ENCODE peak calls at places on chromosomes 11 and 22, in nine cellular contexts. J is heart right ventricle, W is uterus, B is PC-9, E is upper lobe of right lung, U is heart left ventricle, G is mammary epithelial cell, K is endothelial cell of umbilical vein, O is IMR-90. M is an unnamed sample.

GRCh38 chr22:25172153-25172552 is 27.5 kb upstream of the CRYBB3 start:
- DNase-seq in E (peak; percentile 69), G (no peak), K (peak; percentile 52), W (no peak), J (no peak), O (no peak), U (peak; percentile 55), B (peak; percentile 12), M (peak; percentile 13)

GRCh38 chr22:39332441-39333064 is 13.1 kb upstream of the RPL3 start:
- DNase-seq in J (no peak), K (peak; percentile 81), G (no peak), B (no peak), O (no peak), E (no peak), U (no peak), W (no peak), M (no peak)

GRCh38 chr11:75667831-75668507 is 869 bp downstream of the MAP6 start:
- DNase-seq in O (peak; percentile 35), B (no peak), W (peak; percentile 65), J (peak; percentile 59), U (peak; percentile 70), G (peak; percentile 36), E (peak; percentile 81), K (peak; percentile 21), M (peak; percentile 13)

GRCh38 chr11:32382339-32383049 is 52.8 kb downstream of the WT1 start:
- DNase-seq in W (no peak), J (no peak), U (no peak), B (no peak), K (no peak), G (peak; percentile 37), E (no peak), O (no peak), M (peak; percentile 6)

GRCh38 chr11:69221086-69221485 is 65.4 kb downstream of the SMIM38 start:
- DNase-seq in E (no peak), U (no peak), G (no peak), K (no peak), J (no peak), O (no peak), B (no peak), W (no peak), M (no peak)

GRCh38 chr22:30206964-30207363 is 39.6 kb downstream of the LIF start:
- DNase-seq in O (peak; percentile 99), U (no peak), G (peak; percentile 99), K (peak; percentile 21), W (peak; percentile 69), E (no peak), J (no peak), B (peak; percentile 87), M (peak; percentile 88)

GRCh38 chr22:24486501-24486921 is 8.6 kb upstream of the UPB1 start:
- DNase-seq in K (peak; percentile 77), J (no peak), W (no peak), G (peak; percentile 95), E (no peak), O (peak; percentile 82), U (no peak), B (peak; percentile 34), M (peak; percentile 74)

GRCh38 chr11:124977006-124977405 is 23.0 kb downstream of the CCDC15 start:
- DNase-seq in J (no peak), E (no peak), K (peak; percentile 11), O (no peak), B (no peak), U (no peak), W (no peak), G (no peak), M (no peak)

GRCh38 chr11:134024420-134025085 is 44.3 kb upstream of the JAM3 start:
- DNase-seq in G (peak; percentile 87), O (peak; percentile 36), J (no peak), W (no peak), U (no peak), K (no peak), B (no peak), E (no peak), M (peak; percentile 87)

GRCh38 chr22:36507518-36508010 is 724 bp upstream of the FOXRED2 start:
- DNase-seq in B (no peak), E (no peak), K (no peak), W (no peak), O (no peak), J (no peak), U (no peak), G (no peak), M (no peak)

GRCh38 chr11:13776134-13776815 is 107.8 kb downstream of the FAR1 start:
- DNase-seq in E (no peak), O (no peak), J (no peak), G (peak; percentile 11), K (no peak), U (no peak), B (peak; percentile 21), W (no peak), M (no peak)

GRCh38 chr22:29332886-29333496 is 17.5 kb upstream of the RASL10A start:
- DNase-seq in W (no peak), J (no peak), E (no peak), K (no peak), U (no peak), O (no peak), B (no peak), G (no peak), M (no peak)

DNA sequence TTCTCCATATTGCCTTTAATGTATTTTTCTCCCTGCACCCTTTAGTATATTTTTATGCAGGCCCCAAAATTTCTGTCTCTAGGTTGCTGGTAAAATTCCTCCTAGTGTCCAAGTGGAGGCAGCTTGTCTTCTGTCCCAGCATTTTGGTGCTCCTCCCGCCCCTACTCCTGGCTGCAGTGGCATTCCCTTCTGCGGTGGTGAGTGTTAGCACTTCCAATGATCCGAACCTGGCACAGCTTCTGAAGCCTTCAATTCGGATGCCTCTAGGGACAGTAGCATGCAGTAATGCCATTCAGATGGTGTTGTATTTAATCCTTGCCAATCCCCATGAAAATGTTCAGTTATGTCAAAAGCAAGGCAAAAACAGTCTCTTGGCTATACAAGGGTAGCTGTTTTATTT is 5.9 kb downstream of the YWHAH start:
- DNase-seq in B (no peak), W (no peak), G (no peak), J (no peak), K (no peak), O (no peak), U (peak; percentile 46), E (no peak), M (no peak)
- H3K36me3 ChIP-seq in B (peaks cover 15% of the 10 kb centered on the region), W (no peaks in the 10 kb centered on the region), G (peaks cover 27% of the 10 kb centered on the region), J (peaks cover 30% of the 10 kb centered on the region), K (peaks cover 4% of the 10 kb centered on the region), O (peaks cover 11% of the 10 kb centered on the region), U (peaks cover 9% of the 10 kb centered on the region), E (peaks cover 19% of the 10 kb centered on the region), M (peaks cover 3% of the 10 kb centered on the region)

DNA sequence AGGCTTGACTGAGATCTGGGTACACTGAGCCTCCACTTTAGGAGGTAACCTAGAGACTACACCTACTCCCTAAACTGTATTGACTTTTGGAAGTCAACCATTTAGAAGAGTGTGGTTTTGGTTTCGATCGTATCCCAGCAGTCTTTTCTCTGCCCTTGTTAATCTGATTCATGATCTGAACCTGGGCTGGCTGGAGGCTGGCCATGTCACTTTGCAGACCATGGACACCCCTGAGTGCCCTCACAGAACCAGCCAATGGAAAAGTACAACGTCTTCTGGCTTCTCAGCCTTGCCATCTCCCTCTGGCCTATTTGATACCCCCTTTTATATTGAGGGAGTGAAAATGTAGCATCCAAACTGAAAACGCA is 10.8 kb downstream of the EHF start:
- DNase-seq in K (no peak), G (no peak), U (no peak), W (no peak), E (no peak), O (no peak), B (peak; percentile 64), J (no peak), M (no peak)
- H3K4me3 ChIP-seq in K (no peak overlapping the region), G (no peak overlapping the region), U (no peak overlapping the region), W (no peak overlapping the region), E (no peak overlapping the region), O (no peak overlapping the region), B (peak overlapping the region; percentile 45), J (no peak overlapping the region), M (no peak overlapping the region)

GRCh38 chr11:109756951-109757350 is 335.0 kb downstream of the C11orf87 start:
- DNase-seq in J (no peak), B (no peak), O (no peak), E (no peak), W (no peak), G (no peak), K (no peak), U (no peak), M (no peak)
- TF ChIP-seq CTCF in J (no peak), B (no peak), O (no peak), E (no peak), W (no peak), G (no peak), K (no peak), U (no peak), M (no peak)

DNA sequence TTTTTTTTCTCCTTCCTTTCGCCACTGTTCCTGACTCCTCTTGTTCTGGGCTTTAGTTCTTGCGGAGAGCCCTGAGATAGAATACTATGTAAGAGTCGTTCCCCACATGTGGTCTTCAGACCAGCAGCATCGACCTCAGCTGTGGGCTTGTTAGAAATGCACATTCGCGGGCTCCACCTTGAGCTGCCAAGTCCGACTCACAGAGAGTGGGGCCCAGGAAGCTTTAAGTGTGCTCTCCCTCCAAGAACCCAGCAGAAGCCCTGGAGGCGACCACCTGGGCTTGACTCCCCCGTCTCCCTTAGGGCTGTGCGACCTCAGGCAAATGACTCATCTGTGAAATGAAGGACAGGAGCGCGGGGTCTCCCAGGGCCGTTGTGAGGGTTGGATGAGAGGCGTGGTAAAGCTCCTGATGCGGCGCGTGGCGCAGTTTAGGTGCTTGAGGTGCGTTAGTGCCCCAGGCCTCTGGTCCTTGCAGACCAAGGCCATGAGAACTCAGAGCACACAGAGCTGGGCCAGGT is 18.8 kb downstream of the SAMM50 start:
- DNase-seq in K (no peak), W (no peak), G (no peak), U (no peak), B (no peak), E (no peak), O (no peak), J (no peak), M (no peak)
- H3K36me3 ChIP-seq in K (peaks cover 4% of the 10 kb centered on the region), W (no peaks in the 10 kb centered on the region), G (peaks cover 27% of the 10 kb centered on the region), U (peaks cover 85% of the 10 kb centered on the region), B (peaks cover 27% of the 10 kb centered on the region), E (peaks cover 98% of the 10 kb centered on the region), O (peaks cover 68% of the 10 kb centered on the region), J (peaks cover 96% of the 10 kb centered on the region), M (peaks cover 31% of the 10 kb centered on the region)